ENCODE peak calls at places on chromosomes 6 and 20, in seven cellular contexts. E is testis; S is A549; T is CD8-positive, alpha-beta T cell; W is stomach; K is lung; B is tibial artery. R is an unnamed sample.
A peak's percentile ranks its signal among the peaks of the same experiment; 100 is the strongest.

GRCh38 chr6:75183099-75183541 is 22.7 kb downstream of the COL12A1 start:
- DNase-seq in E (no peak), B (peak; percentile 31), K (no peak), W (no peak), T (no peak), S (peak; percentile 24), R (no peak)

GRCh38 chr6:55918639-55919038 is 43.2 kb upstream of the BMP5 start:
- DNase-seq in K (no peak), W (no peak), B (no peak), E (no peak), S (no peak), T (no peak), R (no peak)

GRCh38 chr20:54716169-54716747 is 240.9 kb downstream of the DOK5 start:
- DNase-seq in K (no peak), E (no peak), T (no peak), W (no peak), B (no peak), S (no peak), R (no peak)

GRCh38 chr6:64522859-64523258 is 887.3 kb downstream of the PHF3 start:
- DNase-seq in W (no peak), B (no peak), S (no peak), T (no peak), E (no peak), K (no peak), R (no peak)

GRCh38 chr6:26041946-26042345 is 45.3 kb upstream of the HFE start:
- DNase-seq in S (no peak), W (no peak), T (no peak), B (no peak), K (no peak), E (no peak), R (no peak)

GRCh38 chr20:4729265-4729664 is 7.6 kb downstream of the PRND start:
- DNase-seq in K (no peak), T (no peak), W (no peak), B (no peak), E (no peak), S (no peak), R (no peak)

GRCh38 chr6:108736832-108737231 is 111.4 kb upstream of the ARMC2 start:
- DNase-seq in K (no peak), E (no peak), T (no peak), B (peak; percentile 69), W (no peak), S (peak; percentile 42), R (no peak)

GRCh38 chr6:140554421-140554820 is 1180.0 kb upstream of the CITED2 start:
- DNase-seq in T (no peak), S (no peak), K (no peak), W (no peak), E (no peak), B (no peak), R (no peak)

GRCh38 chr6:37536462-37537225 is 37.0 kb upstream of the CCDC167 start:
- DNase-seq in B (no peak), T (no peak), K (no peak), E (no peak), W (no peak), S (no peak), R (no peak)

GRCh38 chr6:168305863-168306262 is 13.7 kb downstream of the DACT2 start:
- DNase-seq in E (no peak), S (no peak), W (no peak), K (no peak), T (no peak), B (no peak), R (no peak)

GRCh38 chr6:35048031-35048613 is 93.0 kb downstream of the TCP11 start:
- DNase-seq in S (no peak), T (no peak), K (no peak), B (peak; percentile 45), E (peak; percentile 59), W (no peak), R (no peak)

GRCh38 chr6:16466778-16467177 is 228.4 kb downstream of the GMPR start:
- DNase-seq in B (no peak), W (no peak), K (no peak), T (no peak), S (no peak), E (no peak), R (no peak)

GRCh38 chr6:151624481-151624880 is 130.7 kb downstream of the CCDC170 start:
- DNase-seq in T (no peak), S (no peak), E (no peak), K (no peak), B (no peak), W (no peak), R (no peak)

GRCh38 chr20:11502051-11502450 is 415.6 kb upstream of the BTBD3 start:
- DNase-seq in K (no peak), S (no peak), T (no peak), B (no peak), E (no peak), W (no peak), R (no peak)

GRCh38 chr20:661474-662288 is 8.7 kb upstream of the SRXN1 start:
- DNase-seq in S (no peak), T (no peak), B (no peak), W (no peak), E (no peak), K (no peak), R (no peak)

GRCh38 chr20:47854687-47855212 is 69.5 kb upstream of the SULF2 start:
- DNase-seq in W (no peak), S (peak; percentile 65), B (no peak), E (peak; percentile 67), K (no peak), T (no peak), R (no peak)

DNA sequence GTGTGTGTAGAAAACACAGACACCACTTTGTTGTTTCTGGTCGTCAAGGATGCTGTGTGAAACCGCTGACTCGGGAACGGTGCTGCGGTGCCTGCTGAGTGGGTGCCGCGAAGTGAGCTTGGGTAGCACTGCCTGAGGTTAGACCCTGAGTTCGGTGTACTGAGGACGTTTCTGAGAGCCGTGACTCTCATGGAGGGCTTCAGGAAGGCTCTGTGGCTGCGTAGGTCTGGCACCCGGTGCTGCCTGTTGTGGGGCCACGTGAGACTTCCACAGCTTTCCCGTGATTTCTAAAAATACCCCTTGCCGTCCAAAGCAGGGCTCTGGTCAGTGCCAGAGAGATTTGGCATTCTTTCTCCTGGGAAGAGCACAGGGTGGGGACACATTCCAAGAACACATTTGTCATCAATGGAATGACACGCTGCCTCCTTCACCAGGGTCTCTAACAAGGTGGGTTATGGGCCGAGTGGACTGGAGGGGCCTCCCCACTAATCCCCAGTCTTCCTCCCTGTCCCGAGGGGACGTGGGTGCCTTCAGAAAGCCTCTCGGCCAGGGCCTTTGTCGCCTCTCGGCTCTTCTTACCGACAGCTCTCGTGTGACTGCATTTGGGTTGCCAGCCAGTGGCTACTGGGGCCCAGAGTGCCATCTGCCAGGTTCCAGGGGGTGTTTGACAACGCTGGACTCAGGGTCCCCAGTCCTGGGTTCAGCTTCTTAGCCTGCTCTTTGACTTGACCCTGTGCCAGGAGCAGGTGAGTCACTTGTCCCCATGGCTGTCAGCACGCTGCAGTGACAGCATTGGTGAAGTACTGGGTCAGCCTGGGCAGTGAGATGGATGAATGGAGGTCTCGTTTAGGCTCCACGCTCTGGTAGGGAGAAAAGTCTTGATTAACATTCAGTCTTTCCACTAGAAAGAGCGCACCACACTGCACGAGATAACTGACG is 62.2 kb downstream of the SYNJ2 start:
- DNase-seq in T (no peak), S (no peak), K (no peak), E (no peak), B (peak; percentile 65), W (peak; percentile 55), R (peak; percentile 66)
- H3K4me1 ChIP-seq in T (peaks cover 28% of the 10 kb centered on the region), S (peaks cover 73% of the 10 kb centered on the region), K (peaks cover 22% of the 10 kb centered on the region), E (peaks cover 44% of the 10 kb centered on the region), B (peaks cover 20% of the 10 kb centered on the region), W (peaks cover 46% of the 10 kb centered on the region), R (peaks cover 66% of the 10 kb centered on the region)

GRCh38 chr6:23659125-23659524 is 466.9 kb upstream of the NRSN1 start:
- DNase-seq in B (no peak), E (peak; percentile 49), W (no peak), S (peak; percentile 1), K (no peak), T (no peak), R (no peak)
- TF ChIP-seq CTCF in B (no peak), E (peak; percentile 36), W (no peak), S (no peak), K (no peak), T (no peak), R (peak; percentile 59)

DNA sequence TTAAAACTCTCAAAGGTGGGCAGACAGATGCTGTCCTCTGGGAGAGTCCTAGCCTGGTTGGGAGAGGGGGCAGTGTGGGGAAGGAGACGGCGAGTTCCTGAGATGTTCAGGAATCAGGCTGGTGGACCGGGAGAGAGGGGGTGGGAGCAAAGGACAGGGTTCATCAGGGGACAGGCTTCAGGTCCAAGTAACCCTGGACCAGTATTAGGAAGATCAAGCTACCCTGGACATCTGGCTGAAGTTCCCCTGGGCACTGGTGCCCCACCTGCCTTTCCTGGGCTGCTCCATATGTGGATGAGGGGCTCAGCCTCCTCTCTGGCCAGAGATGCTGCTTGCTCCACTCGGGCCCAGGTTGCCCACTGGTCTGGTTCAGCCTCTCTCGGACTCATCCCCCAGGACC is 1.1 kb upstream of the IP6K3 start:
- DNase-seq in B (no peak), E (no peak), K (no peak), W (no peak), S (no peak), T (no peak), R (no peak)
- H3K4me1 ChIP-seq in B (no peaks in the 10 kb centered on the region), E (peaks cover 6% of the 10 kb centered on the region), K (no peaks in the 10 kb centered on the region), W (peaks cover 15% of the 10 kb centered on the region), S (peaks cover 27% of the 10 kb centered on the region), T (no peaks in the 10 kb centered on the region), R (peaks cover 36% of the 10 kb centered on the region)

GRCh38 chr6:132256457-132256856 is 144.8 kb downstream of the MOXD1 start:
- DNase-seq in S (no peak), W (no peak), E (no peak), B (no peak), K (no peak), T (no peak), R (no peak)

GRCh38 chr6:132264101-132264500 is 137.2 kb downstream of the MOXD1 start:
- DNase-seq in B (no peak), S (no peak), K (no peak), W (no peak), T (no peak), E (no peak), R (no peak)

GRCh38 chr6:132257561-132257960 is 143.7 kb downstream of the MOXD1 start:
- DNase-seq in S (no peak), B (no peak), E (no peak), T (no peak), W (peak; percentile 36), K (no peak), R (no peak)

GRCh38 chr6:132261354-132261753 is 139.9 kb downstream of the MOXD1 start:
- DNase-seq in K (no peak), T (no peak), W (no peak), E (no peak), B (no peak), S (no peak), R (no peak)

GRCh38 chr6:132259070-132259469 is 142.2 kb downstream of the MOXD1 start:
- DNase-seq in S (peak; percentile 12), T (no peak), K (no peak), W (no peak), E (no peak), B (no peak), R (no peak)
- TF ChIP-seq CTCF in S (peak; percentile 27), T (no peak), K (no peak), W (no peak), E (peak; percentile 18), B (no peak), R (peak; percentile 29)

GRCh38 chr20:58408603-58409246 is 19.7 kb downstream of the VAPB start:
- DNase-seq in S (no peak), W (no peak), T (no peak), E (no peak), K (no peak), B (no peak), R (no peak)
- H3K4me1 ChIP-seq in S (peaks cover 47% of the 10 kb centered on the region), W (peaks cover 8% of the 10 kb centered on the region), T (peaks cover 30% of the 10 kb centered on the region), E (no peaks in the 10 kb centered on the region), K (peaks cover under 1% of the 10 kb centered on the region), B (no peaks in the 10 kb centered on the region), R (peaks cover 72% of the 10 kb centered on the region)